ENCODE peak calls at places on chromosomes 11 and 22, in five cellular contexts. Q is anterior cingulate cortex, M is EL, P is omental fat pad, K is H54. X is an unnamed sample.

GRCh38 chr22:25081409-25081824 is 118.2 kb upstream of the CRYBB3 start:
- DNase-seq in P (no peak), M (peak; percentile 10), Q (no peak), K (peak; percentile 26), X (no peak)

GRCh38 chr11:102580185-102580951 is 44.8 kb downstream of the MMP20 start:
- DNase-seq in K (no peak), M (no peak), Q (no peak), P (no peak), X (no peak)

GRCh38 chr22:43955883-43956286 is 643 bp downstream of the SAMM50 start:
- DNase-seq in K (no peak), Q (no peak), M (no peak), P (no peak), X (no peak)

GRCh38 chr22:34055525-34056200 is 135.4 kb upstream of the LARGE1 start:
- DNase-seq in K (peak; percentile 1), Q (no peak), M (no peak), P (no peak), X (no peak)

GRCh38 chr22:32309585-32310251 is 47.9 kb upstream of the RFPL3 start:
- DNase-seq in M (no peak), P (no peak), Q (no peak), K (no peak), X (no peak)

GRCh38 chr11:3119141-3119821 is 45.8 kb downstream of the OSBPL5 start:
- DNase-seq in Q (no peak), P (no peak), M (no peak), K (no peak), X (no peak)

GRCh38 chr22:49765951-49766350 is 61.7 kb downstream of the BRD1 start:
- DNase-seq in P (no peak), M (no peak), K (no peak), Q (no peak), X (no peak)

GRCh38 chr11:19664896-19665548 is 47.6 kb upstream of the NAV2 start:
- DNase-seq in M (peak; percentile 50), Q (peak; percentile 25), P (no peak), K (no peak), X (peak; percentile 49)

GRCh38 chr11:103541186-103541795 is 432.1 kb downstream of the DYNC2H1 start:
- DNase-seq in K (no peak), M (no peak), P (no peak), Q (no peak), X (no peak)

GRCh38 chr11:45110562-45110961 is 35.9 kb upstream of the PRDM11 start:
- DNase-seq in P (no peak), K (no peak), Q (no peak), M (peak; percentile 65), X (peak; percentile 43)